ENCODE peak calls at places on chromosomes 5 and 9, in five cellular contexts. J, V, N, D and H are unnamed samples.

GRCh38 chr5:170221319-170221718 is 11.5 kb upstream of the C5orf58 start:
- DNase-seq in J (no peak), V (no peak), N (no peak), D (no peak), H (no peak)

GRCh38 chr5:139740138-139740992 is 55.2 kb upstream of the PSD2 start:
- DNase-seq in J (no peak), V (peak), N (no peak), D (no peak), H (no peak)

GRCh38 chr5:172788771-172789686 is 18.0 kb upstream of the DUSP1 start:
- DNase-seq in J (peak), V (no peak), N (no peak), D (no peak), H (no peak)

GRCh38 chr5:16946725-16947124 is 10.6 kb upstream of the MYO10 start:
- DNase-seq in J (no peak), V (no peak), N (no peak), D (no peak), H (no peak)

GRCh38 chr9:124505006-124505900 is 1.9 kb downstream of the NR5A1 start:
- DNase-seq in J (no peak), V (no peak), N (peak), D (no peak), H (no peak)

GRCh38 chr9:107935931-107936330 is 446.4 kb upstream of the KLF4 start:
- DNase-seq in J (no peak), V (no peak), N (no peak), D (no peak), H (no peak)

GRCh38 chr9:89171693-89172092 is 6.9 kb downstream of the SHC3 start:
- DNase-seq in J (no peak), V (no peak), N (no peak), D (no peak), H (no peak)

GRCh38 chr9:38641985-38642864 is 21.8 kb upstream of the ANKRD18A start:
- DNase-seq in J (peak), V (no peak), N (peak), D (peak), H (peak)

GRCh38 chr9:111909444-111909843 is 12.8 kb downstream of the UGCG start:
- DNase-seq in J (no peak), V (peak), N (no peak), D (no peak), H (no peak)

GRCh38 chr5:63962345-63962744 is at the start of gene HTR1A:
- DNase-seq in J (no peak), V (no peak), N (peak), D (no peak), H (no peak)

GRCh38 chr5:124741711-124742496 is 4.5 kb downstream of the ZNF608 start:
- DNase-seq in J (peak), V (no peak), N (peak), D (no peak), H (peak)

GRCh38 chr9:81671880-81672280 is 17.5 kb downstream of the TLE1 start:
- DNase-seq in J (peak), V (no peak), N (no peak), D (no peak), H (no peak)

GRCh38 chr5:139976703-139977102 is 66.4 kb downstream of the NRG2 start:
- DNase-seq in J (no peak), V (no peak), N (no peak), D (no peak), H (no peak)

GRCh38 chr5:124700333-124700732 is 46.1 kb downstream of the ZNF608 start:
- DNase-seq in J (no peak), V (no peak), N (peak), D (no peak), H (no peak)

GRCh38 chr9:91978739-91979414 is 28.8 kb upstream of the ROR2 start:
- DNase-seq in J (peak), V (no peak), N (peak), D (peak), H (peak)

GRCh38 chr9:129656795-129657390 is 8.6 kb upstream of the PRRX2 start:
- DNase-seq in J (no peak), V (no peak), N (no peak), D (peak), H (peak)

GRCh38 chr5:79236970-79237734 is 1.2 kb downstream of the JMY start:
- DNase-seq in J (peak), V (peak), N (peak), D (peak), H (peak)

GRCh38 chr9:101999441-101999840 is 261.0 kb upstream of the GRIN3A start:
- DNase-seq in J (peak), V (no peak), N (no peak), D (no peak), H (no peak)

GRCh38 chr9:125889122-125889523 is 141.9 kb downstream of the PBX3 start:
- DNase-seq in J (no peak), V (no peak), N (peak), D (no peak), H (no peak)

GRCh38 chr9:27505744-27506161 is 18.3 kb upstream of the IFNK start:
- DNase-seq in J (peak), V (no peak), N (no peak), D (no peak), H (peak)

GRCh38 chr9:97510797-97511761 is 9.6 kb downstream of the TMOD1 start:
- DNase-seq in J (no peak), V (no peak), N (no peak), D (no peak), H (no peak)

GRCh38 chr9:120891255-120891954 is 14.4 kb upstream of the PHF19 start:
- DNase-seq in J (no peak), V (peak), N (no peak), D (no peak), H (no peak)

GRCh38 chr5:173984218-173984617 is 4.8 kb upstream of the C5orf47 start:
- DNase-seq in J (no peak), V (no peak), N (no peak), D (no peak), H (no peak)

GRCh38 chr5:137565450-137565849 is 66.3 kb upstream of the SPOCK1 start:
- DNase-seq in J (no peak), V (no peak), N (no peak), D (no peak), H (no peak)

GRCh38 chr5:34007116-34007674 is 655 bp downstream of the AMACR start:
- DNase-seq in J (peak), V (no peak), N (no peak), D (peak), H (peak)

GRCh38 chr5:151156732-151157402 is 712 bp downstream of the ANXA6 start:
- DNase-seq in J (no peak), V (peak), N (no peak), D (no peak), H (no peak)

GRCh38 chr5:137618476-137618875 is 117.4 kb downstream of the KLHL3 start:
- DNase-seq in J (no peak), V (no peak), N (no peak), D (no peak), H (no peak)

GRCh38 chr9:19408316-19408692 is 505 bp upstream of the ACER2 start:
- DNase-seq in J (no peak), V (no peak), N (no peak), D (no peak), H (no peak)

GRCh38 chr5:38509185-38509584 is 47.3 kb downstream of the LIFR start:
- DNase-seq in J (no peak), V (no peak), N (no peak), D (no peak), H (peak)

GRCh38 chr9:127754099-127754760 is 19.1 kb upstream of the TOR2A start:
- DNase-seq in J (no peak), V (no peak), N (peak), D (peak), H (peak)

GRCh38 chr9:70222354-70222753 is 36.4 kb upstream of the SMC5 start:
- DNase-seq in J (no peak), V (no peak), N (no peak), D (no peak), H (no peak)

GRCh38 chr9:126418608-126419007 is 92.0 kb downstream of the MVB12B start:
- DNase-seq in J (no peak), V (no peak), N (no peak), D (no peak), H (no peak)

GRCh38 chr5:131221888-131222287 is 42.0 kb upstream of the CDC42SE2 start:
- DNase-seq in J (no peak), V (no peak), N (no peak), D (no peak), H (peak)
- H3K27ac ChIP-seq in J (no peak), V (no peak), N (no peak), D (peak), H (no peak)

GRCh38 chr9:893843-894420 is 52.4 kb downstream of the DMRT1 start:
- DNase-seq in J (peak), V (peak), N (peak), D (peak), H (peak)

GRCh38 chr9:893115-893514 is 51.6 kb downstream of the DMRT1 start:
- DNase-seq in J (no peak), V (no peak), N (no peak), D (no peak), H (no peak)

GRCh38 chr9:886886-887285 is 45.4 kb downstream of the DMRT1 start:
- DNase-seq in J (no peak), V (no peak), N (peak), D (no peak), H (no peak)

DNA sequence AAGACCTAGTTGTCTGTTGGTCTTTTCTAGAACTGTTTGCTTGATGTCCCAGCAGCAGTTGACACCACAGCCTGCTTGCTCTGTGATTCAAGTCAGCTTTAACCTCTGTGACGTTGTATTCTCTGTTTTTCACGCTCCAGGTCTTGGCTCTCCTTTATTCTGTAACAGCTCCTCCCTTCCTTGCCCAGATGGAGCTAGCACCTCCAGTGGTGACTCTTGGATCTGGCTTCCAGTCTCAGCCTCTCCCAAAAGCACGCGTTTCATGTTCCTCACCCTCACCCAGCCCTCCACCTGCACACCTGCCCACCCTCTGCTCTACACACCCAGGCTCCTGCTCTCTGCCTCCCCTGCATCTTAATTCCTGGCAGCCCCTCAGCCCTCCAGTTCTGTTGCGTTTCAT is 50.6 kb downstream of the DMRT1 start:
- DNase-seq in J (no peak), V (no peak), N (no peak), D (no peak), H (no peak)
- TF ChIP-seq CTCF in J (no peak), V (no peak), N (peak), D (no peak), H (no peak)

GRCh38 chr5:51226420-51226735 is 156.9 kb upstream of the ISL1 start:
- DNase-seq in J (peak), V (no peak), N (no peak), D (no peak), H (peak)
- H3K27ac ChIP-seq in J (no peak), V (no peak), N (no peak), D (no peak), H (no peak)

DNA sequence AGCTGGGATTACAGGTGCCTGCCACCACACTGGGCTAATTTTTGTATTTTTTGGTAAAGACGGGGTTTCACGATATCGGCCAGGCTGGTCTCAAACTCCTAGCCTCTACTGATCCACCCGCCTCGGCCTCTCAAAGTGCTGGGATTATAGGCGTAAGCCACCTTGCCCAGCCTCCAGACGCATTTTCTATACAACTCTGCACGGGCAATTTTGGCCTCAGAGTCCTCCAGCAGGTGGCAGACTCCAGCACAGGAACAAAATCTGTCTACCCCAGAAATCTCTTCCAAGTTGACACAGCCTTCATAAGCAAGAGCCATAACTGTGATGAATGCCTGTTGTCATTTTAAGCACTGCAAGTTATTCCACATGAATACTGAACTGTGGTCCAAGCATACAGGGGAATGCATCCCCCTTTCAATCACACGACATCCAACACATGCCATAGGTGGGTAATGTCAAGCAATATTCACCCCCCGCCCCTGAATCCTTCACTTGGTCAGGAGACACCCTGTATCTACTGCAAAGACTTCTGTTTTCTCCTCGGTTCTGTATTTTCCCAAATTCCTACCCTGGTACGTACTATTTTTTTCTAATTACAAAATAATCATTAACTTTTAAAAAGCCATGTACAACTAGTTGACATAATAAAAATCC is 50.8 kb downstream of the ALDH7A1 start:
- DNase-seq in J (peak), V (no peak), N (peak), D (peak), H (peak)
- TF ChIP-seq CTCF in J (peak), V (peak), N (peak), D (peak), H (peak)

DNA sequence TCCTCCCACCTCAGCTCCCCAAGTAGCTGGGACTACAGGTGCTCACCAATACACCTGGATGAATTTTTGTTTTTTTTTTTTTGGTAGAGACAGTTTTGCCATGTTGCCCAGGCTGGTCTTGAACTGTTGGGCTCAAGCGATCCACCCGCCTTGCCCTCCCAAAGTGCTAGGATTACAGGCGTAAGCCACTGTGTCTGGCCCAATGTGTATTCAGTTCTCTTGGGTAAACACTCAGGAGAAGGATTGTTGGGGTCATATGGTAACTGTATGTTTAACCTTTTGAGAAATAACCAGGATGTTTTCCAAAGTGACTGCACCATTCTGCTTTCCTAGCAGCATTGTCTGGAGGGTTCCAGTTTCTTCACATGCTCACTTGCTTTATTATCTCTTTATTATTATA is 67.4 kb downstream of the TNPO1 start:
- DNase-seq in J (no peak), V (no peak), N (no peak), D (no peak), H (no peak)
- H3K27ac ChIP-seq in J (no peak), V (no peak), N (no peak), D (no peak), H (no peak)

DNA sequence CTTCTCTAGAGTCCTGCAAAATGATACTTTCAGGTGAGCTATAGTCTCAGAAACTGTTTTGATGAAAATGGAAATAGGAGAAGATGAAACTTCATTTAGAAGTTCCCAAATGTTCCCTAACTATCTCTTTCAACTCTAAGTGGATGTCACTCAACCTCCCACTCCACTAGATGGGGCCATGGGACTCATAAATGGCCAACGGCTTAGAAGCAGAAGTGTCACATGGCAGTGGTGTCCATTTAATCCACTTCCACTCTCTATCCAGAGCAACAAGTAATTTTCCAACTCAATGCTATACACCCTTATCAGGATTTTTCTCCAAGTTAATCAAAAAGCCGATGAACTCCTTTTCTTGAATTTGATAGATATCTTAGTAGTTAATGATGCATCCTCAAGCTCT is 295.7 kb downstream of the EDIL3 start:
- DNase-seq in J (no peak), V (no peak), N (peak), D (no peak), H (no peak)
- TF ChIP-seq CTCF in J (no peak), V (no peak), N (peak), D (peak), H (no peak)

GRCh38 chr5:42570946-42571625 is 147.8 kb downstream of the GHR start:
- DNase-seq in J (no peak), V (no peak), N (no peak), D (no peak), H (peak)
- H3K27ac ChIP-seq in J (no peak), V (no peak), N (no peak), D (no peak), H (no peak)

GRCh38 chr9:109968702-109969450 is 188.9 kb downstream of the PALM2AKAP2 start:
- DNase-seq in J (no peak), V (no peak), N (peak), D (no peak), H (peak)
- TF ChIP-seq CTCF in J (no peak), V (peak), N (peak), D (no peak), H (no peak)

GRCh38 chr5:177419045-177419444 is 7.4 kb upstream of the GRK6 start:
- DNase-seq in J (no peak), V (no peak), N (no peak), D (no peak), H (no peak)

GRCh38 chr5:177425801-177426565 is 493 bp upstream of the GRK6 start:
- DNase-seq in J (peak), V (peak), N (peak), D (peak), H (peak)

GRCh38 chr5:177423671-177424070 is 2.8 kb upstream of the GRK6 start:
- DNase-seq in J (no peak), V (no peak), N (no peak), D (no peak), H (no peak)

GRCh38 chr5:177425196-177425800 is 1.2 kb upstream of the GRK6 start:
- DNase-seq in J (no peak), V (no peak), N (no peak), D (no peak), H (no peak)

DNA sequence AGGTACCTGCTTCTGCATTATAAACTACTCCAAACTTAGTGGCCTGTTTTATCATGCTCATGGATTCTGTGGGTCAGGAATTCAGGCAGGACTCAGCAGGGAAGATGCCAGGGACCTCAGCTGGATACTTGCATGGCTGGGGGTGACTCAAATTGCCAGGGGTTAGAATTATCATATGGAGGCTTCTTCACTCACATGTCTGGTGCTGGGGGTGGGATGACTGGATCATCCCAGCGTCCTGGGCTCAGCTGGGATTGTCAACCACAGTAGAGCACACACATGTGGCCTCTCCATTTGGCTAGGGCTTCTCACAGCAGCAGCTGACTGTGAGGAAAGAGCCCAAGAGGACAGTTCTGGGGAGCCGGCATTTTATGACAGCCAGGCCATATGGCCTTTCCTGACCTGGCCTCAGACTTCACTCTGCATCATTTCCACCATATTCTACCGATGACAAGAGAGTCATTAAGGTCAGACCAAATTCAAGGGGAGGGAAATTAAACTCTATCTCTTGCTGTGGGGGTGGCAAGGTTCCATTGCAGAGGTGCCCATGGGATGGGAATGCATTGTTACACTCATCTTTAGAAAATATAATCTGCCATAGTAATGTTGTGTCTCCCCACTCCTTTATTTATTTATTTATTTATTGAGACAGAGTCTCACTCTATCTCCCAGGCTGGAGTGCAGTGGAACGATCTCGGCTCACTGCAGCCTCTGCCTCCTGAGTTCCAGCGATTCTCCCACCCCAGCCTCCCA is 5.3 kb upstream of the GRK6 start:
- DNase-seq in J (no peak), V (no peak), N (no peak), D (no peak), H (no peak)
- H3K27ac ChIP-seq in J (no peak), V (no peak), N (no peak), D (no peak), H (no peak)

DNA sequence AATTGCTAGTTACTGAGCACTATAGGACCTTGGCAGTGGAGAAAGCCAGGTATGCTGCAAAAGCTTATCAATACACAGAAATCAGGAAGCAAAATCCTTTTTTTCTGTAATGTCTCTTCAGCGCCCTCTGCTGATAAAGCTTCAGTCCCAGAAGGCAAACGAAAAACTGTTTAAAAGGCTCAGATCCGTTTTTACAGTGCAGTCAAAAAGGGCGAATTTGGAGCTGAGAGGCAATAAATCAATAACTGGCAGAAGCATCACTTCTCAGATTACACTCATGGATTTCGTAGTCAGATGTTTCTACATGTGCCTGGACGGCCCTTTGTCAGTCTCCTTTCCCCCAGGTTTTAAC is 1.1 kb upstream of the MAN2A1 start:
- DNase-seq in J (peak), V (no peak), N (no peak), D (no peak), H (no peak)
- TF ChIP-seq CTCF in J (peak), V (peak), N (peak), D (peak), H (peak)